ENCODE peak calls at places on chromosomes 13 and 19, in six cellular contexts. One of them, this sample, is unnamed.

GRCh38 chr13:35763805-35764170 is 287.3 kb upstream of the MAB21L1 start:
- DNase-seq in H9: no peak
- DNase-seq in A673: peak; percentile 9
- DNase-seq in gastrocnemius medialis: no peak
- DNase-seq in HCT116: no peak
- DNase-seq in CD8-positive, alpha-beta T cell: no peak
- DNase-seq in this sample: no peak

GRCh38 chr13:78593652-78594494 is 9.5 kb downstream of the POU4F1 start:
- DNase-seq in HCT116: no peak
- DNase-seq in A673: peak; percentile 39
- DNase-seq in CD8-positive, alpha-beta T cell: no peak
- DNase-seq in gastrocnemius medialis: no peak
- DNase-seq in H9: peak; percentile 73
- DNase-seq in this sample: no peak

GRCh38 chr13:74306496-74306895 is 172.3 kb upstream of the KLF12 start:
- DNase-seq in HCT116: no peak
- DNase-seq in H9: no peak
- DNase-seq in A673: peak; percentile 57
- DNase-seq in gastrocnemius medialis: no peak
- DNase-seq in CD8-positive, alpha-beta T cell: no peak
- DNase-seq in this sample: no peak

GRCh38 chr19:49348305-49349188 is 13.3 kb downstream of the CD37 start:
- DNase-seq in A673: peak; percentile 34
- DNase-seq in HCT116: no peak
- DNase-seq in CD8-positive, alpha-beta T cell: no peak
- DNase-seq in gastrocnemius medialis: no peak
- DNase-seq in H9: no peak
- DNase-seq in this sample: no peak

GRCh38 chr19:383922-384800 is 24.8 kb downstream of the C2CD4C start:
- DNase-seq in A673: peak; percentile 40
- DNase-seq in H9: peak; percentile 84
- DNase-seq in CD8-positive, alpha-beta T cell: no peak
- DNase-seq in gastrocnemius medialis: no peak
- DNase-seq in HCT116: no peak
- DNase-seq in this sample: peak; percentile 73

GRCh38 chr19:34964598-34964997 is 569 bp upstream of the ZNF792 start:
- DNase-seq in A673: no peak
- DNase-seq in HCT116: no peak
- DNase-seq in H9: no peak
- DNase-seq in CD8-positive, alpha-beta T cell: no peak
- DNase-seq in gastrocnemius medialis: no peak
- DNase-seq in this sample: no peak

GRCh38 chr13:30355839-30356238 is 48.5 kb upstream of the KATNAL1 start:
- DNase-seq in H9: no peak
- DNase-seq in gastrocnemius medialis: no peak
- DNase-seq in A673: no peak
- DNase-seq in HCT116: no peak
- DNase-seq in CD8-positive, alpha-beta T cell: no peak
- DNase-seq in this sample: no peak

GRCh38 chr19:53157601-53158000 is 1.3 kb downstream of the ZNF347 start:
- DNase-seq in A673: no peak
- DNase-seq in HCT116: no peak
- DNase-seq in gastrocnemius medialis: no peak
- DNase-seq in CD8-positive, alpha-beta T cell: no peak
- DNase-seq in H9: peak; percentile 42
- DNase-seq in this sample: no peak

GRCh38 chr19:1206733-1207301 is 1.2 kb downstream of the STK11 start:
- DNase-seq in A673: no peak
- DNase-seq in HCT116: no peak
- DNase-seq in CD8-positive, alpha-beta T cell: no peak
- DNase-seq in H9: peak; percentile 27
- DNase-seq in gastrocnemius medialis: no peak
- DNase-seq in this sample: no peak

GRCh38 chr13:112984501-112984900 is 15.5 kb downstream of the MCF2L start:
- DNase-seq in A673: no peak
- DNase-seq in H9: no peak
- DNase-seq in CD8-positive, alpha-beta T cell: no peak
- DNase-seq in HCT116: no peak
- DNase-seq in gastrocnemius medialis: no peak
- DNase-seq in this sample: no peak

GRCh38 chr13:112981361-112981905 is 12.4 kb downstream of the MCF2L start:
- DNase-seq in gastrocnemius medialis: no peak
- DNase-seq in H9: no peak
- DNase-seq in HCT116: no peak
- DNase-seq in A673: no peak
- DNase-seq in CD8-positive, alpha-beta T cell: no peak
- DNase-seq in this sample: peak; percentile 58

GRCh38 chr13:112983428-112984196 is 14.6 kb downstream of the MCF2L start:
- DNase-seq in HCT116: no peak
- DNase-seq in CD8-positive, alpha-beta T cell: no peak
- DNase-seq in H9: no peak
- DNase-seq in A673: no peak
- DNase-seq in gastrocnemius medialis: no peak
- DNase-seq in this sample: peak; percentile 75

GRCh38 chr13:112982281-112983041 is 13.4 kb downstream of the MCF2L start:
- DNase-seq in HCT116: no peak
- DNase-seq in A673: no peak
- DNase-seq in gastrocnemius medialis: no peak
- DNase-seq in CD8-positive, alpha-beta T cell: no peak
- DNase-seq in H9: no peak
- DNase-seq in this sample: no peak

GRCh38 chr13:112983042-112983305 is 14.0 kb downstream of the MCF2L start:
- DNase-seq in HCT116: no peak
- DNase-seq in CD8-positive, alpha-beta T cell: no peak
- DNase-seq in A673: no peak
- DNase-seq in H9: no peak
- DNase-seq in gastrocnemius medialis: no peak
- DNase-seq in this sample: no peak
- H3K27ac ChIP-seq in HCT116: no peak overlapping the region
- H3K27ac ChIP-seq in CD8-positive, alpha-beta T cell: no peak overlapping the region
- H3K27ac ChIP-seq in A673: no peak overlapping the region
- H3K27ac ChIP-seq in H9: no peak overlapping the region
- H3K27ac ChIP-seq in gastrocnemius medialis: peak overlapping the region; percentile 77
- H3K27ac ChIP-seq in this sample: peak overlapping the region; percentile 4

GRCh38 chr13:33125821-33126570 is 109.8 kb downstream of the KL start:
- DNase-seq in CD8-positive, alpha-beta T cell: no peak
- DNase-seq in H9: peak; percentile 61
- DNase-seq in gastrocnemius medialis: peak; percentile 81
- DNase-seq in A673: peak; percentile 86
- DNase-seq in HCT116: peak; percentile 87
- DNase-seq in this sample: peak; percentile 80

GRCh38 chr13:33128134-33128533 is 111.9 kb downstream of the KL start:
- DNase-seq in A673: no peak
- DNase-seq in CD8-positive, alpha-beta T cell: no peak
- DNase-seq in H9: no peak
- DNase-seq in gastrocnemius medialis: no peak
- DNase-seq in HCT116: no peak
- DNase-seq in this sample: no peak

GRCh38 chr13:33129886-33130285 is 113.7 kb downstream of the KL start:
- DNase-seq in A673: no peak
- DNase-seq in H9: no peak
- DNase-seq in gastrocnemius medialis: no peak
- DNase-seq in CD8-positive, alpha-beta T cell: no peak
- DNase-seq in HCT116: no peak
- DNase-seq in this sample: no peak

GRCh38 chr13:33126909-33127607 is 110.8 kb downstream of the KL start:
- DNase-seq in CD8-positive, alpha-beta T cell: no peak
- DNase-seq in gastrocnemius medialis: peak; percentile 38
- DNase-seq in A673: no peak
- DNase-seq in H9: no peak
- DNase-seq in HCT116: no peak
- DNase-seq in this sample: peak; percentile 88

GRCh38 chr13:33129094-33129832 is 113.0 kb downstream of the KL start:
- DNase-seq in HCT116: no peak
- DNase-seq in gastrocnemius medialis: no peak
- DNase-seq in CD8-positive, alpha-beta T cell: no peak
- DNase-seq in H9: no peak
- DNase-seq in A673: no peak
- DNase-seq in this sample: no peak
- H3K4me1 ChIP-seq in HCT116: peaks cover 27% of the 10 kb centered on the region
- H3K4me1 ChIP-seq in gastrocnemius medialis: peaks cover 46% of the 10 kb centered on the region
- H3K4me1 ChIP-seq in CD8-positive, alpha-beta T cell: no peaks in the 10 kb centered on the region
- H3K4me1 ChIP-seq in H9: peaks cover 3% of the 10 kb centered on the region
- H3K4me1 ChIP-seq in A673: peaks cover 37% of the 10 kb centered on the region
- H3K4me1 ChIP-seq in this sample: peaks cover 10% of the 10 kb centered on the region

DNA sequence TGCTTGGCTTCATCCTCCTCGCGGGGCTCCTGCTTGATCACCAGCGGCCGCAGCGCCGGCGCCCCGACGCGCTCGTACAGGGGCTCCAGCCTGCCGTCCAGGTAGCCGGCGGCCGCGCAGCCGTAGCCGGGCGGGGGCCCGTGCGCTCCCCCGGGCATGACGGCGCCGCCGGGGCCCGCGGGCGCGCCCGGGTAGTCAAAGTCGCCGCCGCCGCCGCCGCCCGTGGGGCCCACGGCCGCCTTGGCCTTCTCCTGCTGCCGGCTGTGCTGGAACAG is 497 bp downstream of the CEBPA start:
- DNase-seq in CD8-positive, alpha-beta T cell: no peak
- DNase-seq in gastrocnemius medialis: no peak
- DNase-seq in H9: no peak
- DNase-seq in HCT116: no peak
- DNase-seq in A673: no peak
- DNase-seq in this sample: peak; percentile 59
- H3K27ac ChIP-seq in CD8-positive, alpha-beta T cell: no peak overlapping the region
- H3K27ac ChIP-seq in gastrocnemius medialis: peak overlapping the region; percentile 99
- H3K27ac ChIP-seq in H9: no peak overlapping the region
- H3K27ac ChIP-seq in HCT116: peak overlapping the region; percentile 84
- H3K27ac ChIP-seq in A673: no peak overlapping the region
- H3K27ac ChIP-seq in this sample: no peak overlapping the region

DNA sequence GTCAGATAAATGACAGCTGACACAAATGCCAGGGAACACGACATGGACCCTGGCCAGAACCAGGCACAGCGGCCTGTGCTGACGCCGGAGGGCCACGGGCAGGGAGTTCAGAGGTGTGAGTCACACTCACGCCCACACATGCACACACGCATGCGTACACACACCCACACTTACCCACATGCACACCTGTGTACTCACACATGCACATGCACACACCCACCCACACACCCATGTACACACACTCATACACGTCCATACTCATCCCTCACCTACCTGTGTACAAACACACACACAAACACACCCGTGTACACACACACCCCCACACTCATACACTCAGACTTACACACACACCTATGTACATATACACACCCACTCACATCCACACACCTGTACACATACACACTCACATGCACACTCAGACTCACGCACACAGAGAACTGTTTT is 40.4 kb downstream of the MLLT1 start:
- DNase-seq in CD8-positive, alpha-beta T cell: no peak
- DNase-seq in H9: no peak
- DNase-seq in gastrocnemius medialis: peak; percentile 41
- DNase-seq in A673: no peak
- DNase-seq in HCT116: no peak
- DNase-seq in this sample: peak; percentile 67
- H3K4me1 ChIP-seq in CD8-positive, alpha-beta T cell: peaks cover 21% of the 10 kb centered on the region
- H3K4me1 ChIP-seq in H9: peaks cover 2% of the 10 kb centered on the region
- H3K4me1 ChIP-seq in gastrocnemius medialis: peaks cover 71% of the 10 kb centered on the region
- H3K4me1 ChIP-seq in A673: peaks cover 8% of the 10 kb centered on the region
- H3K4me1 ChIP-seq in HCT116: peaks cover 8% of the 10 kb centered on the region
- H3K4me1 ChIP-seq in this sample: peaks cover 48% of the 10 kb centered on the region

GRCh38 chr19:13014921-13015280 is 19.6 kb downstream of the NFIX start:
- DNase-seq in A673: no peak
- DNase-seq in CD8-positive, alpha-beta T cell: no peak
- DNase-seq in HCT116: no peak
- DNase-seq in H9: no peak
- DNase-seq in gastrocnemius medialis: no peak
- DNase-seq in this sample: no peak
- H3K27ac ChIP-seq in A673: peak overlapping the region; percentile 72
- H3K27ac ChIP-seq in CD8-positive, alpha-beta T cell: no peak overlapping the region
- H3K27ac ChIP-seq in HCT116: no peak overlapping the region
- H3K27ac ChIP-seq in H9: no peak overlapping the region
- H3K27ac ChIP-seq in gastrocnemius medialis: peak overlapping the region; percentile 100
- H3K27ac ChIP-seq in this sample: peak overlapping the region; percentile 34